ENCODE peak calls at places on chromosomes 11 and 22, in five cellular contexts. Y, U, P, O and Q are unnamed samples.

GRCh38 chr11:104254347-104254746 is 90.4 kb upstream of the PDGFD start:
- DNase-seq in Y (peak; percentile 58), U (peak; percentile 81), P (peak; percentile 62), O (no peak), Q (no peak)

GRCh38 chr11:16964501-16964900 is 49.7 kb downstream of the PLEKHA7 start:
- DNase-seq in Y (no peak), U (no peak), P (no peak), O (no peak), Q (no peak)

GRCh38 chr11:107999759-108000455 is 8.8 kb upstream of the CUL5 start:
- DNase-seq in Y (peak; percentile 58), U (peak; percentile 85), P (peak; percentile 63), O (no peak), Q (peak; percentile 61)

GRCh38 chr11:72179049-72179803 is 12.7 kb upstream of the FOLR1 start:
- DNase-seq in Y (peak; percentile 17), U (no peak), P (no peak), O (no peak), Q (no peak)

GRCh38 chr22:24414523-24414922 is 12.9 kb upstream of the ADORA2A start:
- DNase-seq in Y (no peak), U (no peak), P (no peak), O (no peak), Q (no peak)

GRCh38 chr22:17749605-17750395 is 24.5 kb downstream of the BID start:
- DNase-seq in Y (no peak), U (no peak), P (no peak), O (no peak), Q (no peak)

GRCh38 chr11:12285106-12285505 is 92.3 kb upstream of the PARVA start:
- DNase-seq in Y (peak; percentile 95), U (no peak), P (no peak), O (no peak), Q (no peak)

GRCh38 chr11:46036969-46037368 is 84.3 kb downstream of the PHF21A start:
- DNase-seq in Y (no peak), U (no peak), P (no peak), O (no peak), Q (no peak)

GRCh38 chr22:42868751-42869251 is 11.7 kb upstream of the ARFGAP3 start:
- DNase-seq in Y (no peak), U (no peak), P (no peak), O (no peak), Q (no peak)

GRCh38 chr11:125935056-125935455 is 10.8 kb upstream of the VSIG10L2 start:
- DNase-seq in Y (no peak), U (no peak), P (no peak), O (no peak), Q (no peak)

GRCh38 chr22:36201630-36202312 is at the start of gene APOL4:
- DNase-seq in Y (no peak), U (peak; percentile 42), P (no peak), O (no peak), Q (no peak)

GRCh38 chr11:83194284-83195175 is 1.0 kb downstream of the ANKRD42 start:
- DNase-seq in Y (peak; percentile 87), U (peak; percentile 76), P (peak; percentile 61), O (peak; percentile 56), Q (peak; percentile 39)

GRCh38 chr11:8732748-8733241 is 50.2 kb downstream of the RPL27A start:
- DNase-seq in Y (peak; percentile 72), U (no peak), P (peak; percentile 38), O (no peak), Q (no peak)

GRCh38 chr11:47551086-47551485 is 1.8 kb downstream of the CELF1 start:
- DNase-seq in Y (peak; percentile 51), U (peak; percentile 61), P (peak; percentile 50), O (no peak), Q (peak; percentile 45)

GRCh38 chr22:25069758-25070461 is 117.4 kb downstream of the KIAA1671 start:
- DNase-seq in Y (no peak), U (no peak), P (no peak), O (no peak), Q (no peak)

GRCh38 chr11:105786766-105787165 is 176.9 kb downstream of the GRIA4 start:
- DNase-seq in Y (no peak), U (no peak), P (no peak), O (no peak), Q (no peak)

GRCh38 chr22:44395116-44396005 is 82.6 kb upstream of the SHISAL1 start:
- DNase-seq in Y (no peak), U (no peak), P (no peak), O (peak; percentile 14), Q (no peak)

GRCh38 chr22:36569999-36570398 is 41.0 kb upstream of the EIF3D start:
- DNase-seq in Y (peak; percentile 31), U (no peak), P (peak; percentile 32), O (no peak), Q (peak; percentile 29)

GRCh38 chr11:133833899-133834296 is 11.4 kb downstream of the SPATA19 start:
- DNase-seq in Y (no peak), U (no peak), P (no peak), O (no peak), Q (no peak)

GRCh38 chr11:7204778-7205177 is 46.9 kb upstream of the SYT9 start:
- DNase-seq in Y (peak; percentile 71), U (no peak), P (no peak), O (no peak), Q (no peak)

GRCh38 chr11:65182258-65183170 is 786 bp downstream of the CAPN1 start:
- DNase-seq in Y (peak; percentile 22), U (no peak), P (peak; percentile 27), O (no peak), Q (no peak)

GRCh38 chr22:36211237-36211881 is 9.8 kb upstream of the APOL4 start:
- DNase-seq in Y (peak; percentile 72), U (peak; percentile 83), P (no peak), O (no peak), Q (no peak)

GRCh38 chr11:92764128-92764527 is 205.3 kb upstream of the MTNR1B start:
- DNase-seq in Y (no peak), U (no peak), P (no peak), O (no peak), Q (no peak)

GRCh38 chr22:41983516-41983915 is 14.3 kb downstream of the SEPTIN3 start:
- DNase-seq in Y (peak; percentile 6), U (no peak), P (no peak), O (no peak), Q (no peak)

GRCh38 chr11:80074837-80075236 is 634.0 kb upstream of the TENM4 start:
- DNase-seq in Y (no peak), U (no peak), P (no peak), O (no peak), Q (no peak)

GRCh38 chr22:42976131-42976530 is 38.8 kb downstream of the PACSIN2 start:
- DNase-seq in Y (no peak), U (no peak), P (no peak), O (no peak), Q (no peak)

GRCh38 chr11:104570088-104570701 is 328.1 kb downstream of the CASP12 start:
- DNase-seq in Y (peak; percentile 71), U (no peak), P (no peak), O (no peak), Q (no peak)

GRCh38 chr11:92852946-92853345 is 116.5 kb upstream of the MTNR1B start:
- DNase-seq in Y (no peak), U (no peak), P (no peak), O (no peak), Q (no peak)

GRCh38 chr22:37892566-37893338 is 13.3 kb upstream of the MICALL1 start:
- DNase-seq in Y (no peak), U (no peak), P (no peak), O (no peak), Q (no peak)

GRCh38 chr22:40235418-40235817 is 57.7 kb downstream of the TNRC6B start:
- DNase-seq in Y (no peak), U (peak; percentile 27), P (no peak), O (no peak), Q (no peak)

GRCh38 chr11:88704505-88704904 is 361.3 kb downstream of the GRM5 start:
- DNase-seq in Y (peak; percentile 2), U (no peak), P (peak; percentile 1), O (no peak), Q (no peak)

GRCh38 chr11:45560935-45561330 is 104.5 kb downstream of the CHST1 start:
- DNase-seq in Y (no peak), U (no peak), P (no peak), O (no peak), Q (no peak)

GRCh38 chr11:83671295-83671694 is 385.1 kb upstream of the CCDC90B start:
- DNase-seq in Y (no peak), U (no peak), P (peak; percentile 15), O (no peak), Q (no peak)

GRCh38 chr22:46984751-46985506 is 222.5 kb downstream of the TBC1D22A start:
- DNase-seq in Y (peak; percentile 74), U (no peak), P (no peak), O (no peak), Q (no peak)

GRCh38 chr11:11467278-11467677 is 114.2 kb upstream of the CSNK2A3 start:
- DNase-seq in Y (no peak), U (no peak), P (no peak), O (no peak), Q (no peak)

GRCh38 chr11:83895516-83895915 is 609.3 kb upstream of the CCDC90B start:
- DNase-seq in Y (no peak), U (peak; percentile 13), P (no peak), O (no peak), Q (no peak)

GRCh38 chr11:35046606-35047005 is 92.4 kb upstream of the CD44 start:
- DNase-seq in Y (no peak), U (no peak), P (no peak), O (no peak), Q (no peak)

GRCh38 chr11:120554771-120555432 is 43.4 kb downstream of the GRIK4 start:
- DNase-seq in Y (peak; percentile 41), U (no peak), P (no peak), O (no peak), Q (no peak)

GRCh38 chr11:128908391-128909246 is 17.5 kb downstream of the KCNJ5 start:
- DNase-seq in Y (peak; percentile 50), U (no peak), P (peak; percentile 69), O (no peak), Q (peak; percentile 27)